ENCODE peak calls at places on chromosome 11, in ten cellular contexts. H, G, A, O, R, M, J, Q, P and K are unnamed samples. For H3K36me3, the result is how much of the 10 kb centered on the place peaks cover.

GRCh38 chr11:3894128-3894731 is 38.8 kb downstream of the STIM1 start:
- DNase-seq in R (peak), M (no peak), P (no peak), A (no peak), G (peak), O (no peak), J (no peak), H (no peak), Q (no peak), K (peak)

GRCh38 chr11:8671242-8671641 is 11.2 kb downstream of the TRIM66 start:
- DNase-seq in J (peak), O (no peak), M (peak), R (no peak), Q (peak), H (peak), A (peak), G (peak), P (no peak), K (no peak)

GRCh38 chr11:63845305-63845704 is 6.4 kb downstream of the MARK2 start:
- DNase-seq in G (no peak), M (peak), H (no peak), J (no peak), R (no peak), P (no peak), A (no peak), Q (no peak), O (no peak), K (no peak)

GRCh38 chr11:48001438-48002021 is 21.2 kb downstream of the PTPRJ start:
- DNase-seq in G (no peak), O (no peak), H (no peak), Q (no peak), A (no peak), J (no peak), M (no peak), P (no peak), R (no peak), K (no peak)

GRCh38 chr11:16154715-16155396 is 201.5 kb downstream of the SOX6 start:
- DNase-seq in O (no peak), A (no peak), H (peak), R (no peak), J (no peak), M (peak), P (peak), Q (no peak), G (no peak), K (no peak)

GRCh38 chr11:86818466-86819282 is 18.3 kb downstream of the PRSS23 start:
- DNase-seq in R (no peak), J (no peak), O (peak), Q (no peak), A (peak), M (peak), G (no peak), H (no peak), P (no peak), K (no peak)

GRCh38 chr11:115578275-115578674 is 74.1 kb upstream of the CADM1 start:
- DNase-seq in H (no peak), J (no peak), Q (no peak), M (no peak), O (no peak), P (no peak), R (no peak), G (no peak), A (no peak), K (no peak)

GRCh38 chr11:134480129-134480652 is 68.1 kb upstream of the B3GAT1 start:
- DNase-seq in J (no peak), O (no peak), H (no peak), Q (no peak), P (no peak), G (no peak), A (no peak), R (no peak), M (no peak), K (no peak)

GRCh38 chr11:120295110-120295509 is 30.0 kb upstream of the TLCD5 start:
- DNase-seq in R (no peak), J (no peak), Q (no peak), A (no peak), H (peak), O (no peak), P (no peak), M (no peak), G (no peak), K (no peak)

GRCh38 chr11:108666373-108666772 is 1.5 kb downstream of the DDX10 start:
- DNase-seq in P (no peak), M (peak), Q (no peak), A (no peak), H (no peak), O (no peak), J (no peak), G (no peak), R (no peak), K (no peak)
- H3K4me3 ChIP-seq in P (no peak), M (peak), Q (no peak), A (peak), H (no peak), O (no peak), J (no peak), G (peak), R (no peak), K (no peak)

GRCh38 chr11:69094915-69095290 is 46.2 kb downstream of the TPCN2 start:
- DNase-seq in M (no peak), R (no peak), Q (no peak), P (no peak), G (no peak), O (no peak), A (no peak), H (no peak), J (no peak), K (no peak)
- TF ChIP-seq CTCF in M (no peak), R (no peak), Q (no peak), P (no peak), G (no peak), O (no peak), A (no peak), H (no peak), J (no peak), K (no peak)

DNA sequence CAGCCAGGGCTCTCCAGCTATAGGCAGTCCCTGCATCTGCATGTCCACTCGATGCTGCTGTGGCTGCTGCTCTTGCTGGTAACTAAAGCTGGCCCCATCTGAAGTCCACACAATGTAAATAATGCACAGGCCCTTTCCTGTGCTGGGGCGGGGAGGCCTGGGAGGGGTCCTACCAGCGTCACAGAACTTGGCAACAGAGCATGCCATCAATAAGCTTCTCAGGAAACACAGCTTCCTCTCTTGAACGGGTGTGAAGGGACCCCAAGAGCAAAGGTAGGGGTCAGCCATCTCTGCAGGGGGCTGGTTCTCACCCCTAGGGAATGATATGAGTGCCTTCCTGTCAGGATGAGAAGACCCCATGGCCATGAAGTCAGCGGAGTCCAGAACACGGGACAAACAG is 39.0 kb upstream of the LYVE1 start:
- DNase-seq in Q (no peak), A (no peak), G (no peak), R (no peak), H (no peak), M (no peak), P (no peak), O (no peak), J (no peak), K (no peak)
- H3K36me3 ChIP-seq in Q (under half), A (under half), G (under half), R (under half), H (under half), M (under half), P (under half), O (under half), J (under half), K (under half)

DNA sequence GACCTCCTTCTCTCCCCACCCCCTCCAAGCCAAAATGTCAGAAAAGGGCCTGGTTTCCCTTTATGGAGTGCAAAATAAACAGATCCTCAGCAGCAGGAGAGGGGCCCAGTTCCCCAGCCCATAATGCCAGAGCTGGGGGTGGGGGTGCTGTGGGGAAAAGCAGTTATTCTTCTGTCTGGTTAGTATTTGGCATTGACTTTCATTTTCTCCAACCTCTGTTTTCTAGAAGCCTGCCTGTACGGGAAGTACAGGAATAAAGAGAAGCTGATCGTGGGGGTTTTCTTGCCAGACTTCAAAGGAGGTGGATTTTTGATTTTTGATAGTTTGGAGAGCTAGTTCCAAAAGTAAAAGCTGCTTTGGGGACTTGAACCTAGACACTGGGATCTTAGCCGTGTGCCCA is 22.4 kb downstream of the FLI1 start:
- DNase-seq in O (no peak), P (no peak), A (no peak), M (no peak), H (no peak), R (no peak), J (no peak), Q (no peak), G (no peak), K (no peak)
- H3K4me3 ChIP-seq in O (no peak), P (no peak), A (no peak), M (no peak), H (no peak), R (peak), J (no peak), Q (no peak), G (peak), K (peak)